ENCODE peak calls at places on chromosomes 13 and 19, in six cellular contexts. S, Q, J, A, K and T are unnamed samples.
A peak's percentile ranks its signal among the peaks of the same experiment; 100 is the strongest.

GRCh38 chr13:38657191-38657590 is 29.7 kb upstream of the FREM2 start:
- DNase-seq in K (no peak), Q (peak; percentile 6), S (no peak), J (peak; percentile 22), A (no peak), T (peak; percentile 23)

GRCh38 chr19:7348587-7349230 is at the start of gene ARHGEF18:
- DNase-seq in J (no peak), K (no peak), S (no peak), A (peak; percentile 15), Q (no peak), T (no peak)

GRCh38 chr13:98878421-98879126 is 99.3 kb downstream of the DOCK9 start:
- DNase-seq in J (no peak), K (no peak), Q (no peak), A (peak; percentile 65), S (no peak), T (no peak)

GRCh38 chr19:57338798-57339378 is 12.2 kb upstream of the ZNF304 start:
- DNase-seq in A (no peak), S (no peak), J (no peak), K (no peak), Q (peak; percentile 66), T (peak; percentile 52)

GRCh38 chr19:30593975-30594925 is 222.1 kb downstream of the ZNF536 start:
- DNase-seq in K (no peak), J (no peak), A (no peak), S (no peak), Q (no peak), T (no peak)

GRCh38 chr13:43014162-43014561 is 9.2 kb upstream of the DNAJC15 start:
- DNase-seq in Q (no peak), K (no peak), J (no peak), S (no peak), A (no peak), T (no peak)

GRCh38 chr13:50126378-50127016 is 111.3 kb downstream of the KCNRG start:
- DNase-seq in K (no peak), J (peak; percentile 35), S (no peak), Q (peak; percentile 58), A (no peak), T (no peak)

GRCh38 chr13:110138009-110138699 is 168.8 kb downstream of the COL4A1 start:
- DNase-seq in K (peak; percentile 67), A (peak; percentile 75), J (peak; percentile 83), S (peak; percentile 59), Q (peak; percentile 79), T (peak; percentile 78)

GRCh38 chr19:771332-771785 is 20.4 kb downstream of the MISP start:
- DNase-seq in Q (peak; percentile 43), K (no peak), S (no peak), J (peak; percentile 71), A (no peak), T (peak; percentile 22)

DNA sequence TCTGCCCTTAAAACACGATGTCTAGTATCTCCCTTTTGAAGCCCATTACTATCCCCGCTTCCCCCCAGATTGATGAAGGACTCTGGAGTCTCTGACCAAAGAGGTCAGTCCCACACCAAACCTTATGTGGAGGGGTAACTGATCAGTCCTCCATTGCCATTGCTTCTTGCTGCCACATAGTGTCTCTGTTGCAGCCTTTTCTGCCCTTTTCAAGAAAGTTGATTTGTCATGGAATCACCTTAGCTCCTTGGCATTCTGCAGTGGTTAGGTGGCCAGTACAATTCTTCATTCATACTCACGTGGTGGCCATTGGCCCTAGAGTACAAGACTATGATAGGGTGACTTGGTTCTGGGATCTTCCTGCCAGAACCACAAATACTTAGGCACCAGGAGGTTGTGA is 8.4 kb upstream of the HTR2A start:
- DNase-seq in S (no peak), K (no peak), Q (peak; percentile 26), J (no peak), A (no peak), T (no peak)
- TF ChIP-seq CTCF in S (no peak), K (no peak), Q (peak; percentile 31), J (no peak), A (peak; percentile 11), T (peak; percentile 51)

DNA sequence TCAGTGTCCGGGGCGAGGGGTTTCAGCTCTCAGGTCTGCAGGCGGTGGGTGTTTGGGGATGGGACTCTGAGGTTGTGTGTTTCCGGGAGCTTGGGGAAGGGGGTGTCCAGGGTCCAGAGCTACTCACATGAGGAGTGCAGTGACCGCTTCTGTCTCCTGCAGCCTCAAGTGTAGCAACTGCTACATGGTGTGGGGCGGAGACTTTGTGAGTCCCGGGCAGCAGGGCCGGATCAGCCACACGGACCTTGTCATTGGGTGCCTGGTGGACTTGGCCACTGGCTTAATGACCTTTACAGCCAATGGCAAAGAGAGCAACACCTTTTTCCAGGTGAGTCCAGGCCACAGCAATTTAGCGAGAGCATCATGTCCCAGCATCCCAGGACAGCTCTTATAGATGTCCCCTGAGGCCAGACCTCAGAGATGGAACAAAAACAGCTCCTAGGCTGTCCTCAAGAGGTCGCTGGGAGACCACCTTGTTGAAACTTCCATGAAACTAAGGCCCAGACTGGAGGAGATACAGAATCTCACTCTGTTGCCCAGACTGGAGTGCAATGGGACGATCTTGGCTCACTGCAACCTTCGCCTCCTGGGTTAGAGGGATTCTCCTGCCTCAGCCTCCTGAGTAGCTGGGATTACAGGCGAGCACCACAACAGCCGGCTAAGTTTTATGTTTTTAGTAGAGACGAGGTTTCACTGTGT is 44.9 kb downstream of the RYR1 start:
- DNase-seq in K (no peak), A (no peak), S (no peak), Q (no peak), J (peak; percentile 28), T (peak; percentile 1)
- TF ChIP-seq CTCF in K (no peak), A (no peak), S (no peak), Q (peak; percentile 15), J (no peak), T (peak; percentile 44)

GRCh38 chr19:46429999-46430398 is 1.3 kb upstream of the PNMA8C start:
- DNase-seq in J (no peak), Q (no peak), A (no peak), K (no peak), S (no peak), T (no peak)

GRCh38 chr19:46426506-46427162 is 2.1 kb downstream of the PNMA8C start:
- DNase-seq in K (peak; percentile 88), Q (peak; percentile 68), A (peak; percentile 83), J (no peak), S (peak; percentile 73), T (peak; percentile 56)

GRCh38 chr19:46428278-46429141 is at the start of gene PNMA8C:
- DNase-seq in J (peak; percentile 11), A (peak; percentile 92), K (peak; percentile 68), Q (peak; percentile 63), S (peak; percentile 43), T (peak; percentile 57)

GRCh38 chr19:46426035-46426505 is 2.7 kb downstream of the PNMA8C start:
- DNase-seq in K (peak; percentile 64), J (peak; percentile 24), S (no peak), Q (no peak), A (no peak), T (no peak)

DNA sequence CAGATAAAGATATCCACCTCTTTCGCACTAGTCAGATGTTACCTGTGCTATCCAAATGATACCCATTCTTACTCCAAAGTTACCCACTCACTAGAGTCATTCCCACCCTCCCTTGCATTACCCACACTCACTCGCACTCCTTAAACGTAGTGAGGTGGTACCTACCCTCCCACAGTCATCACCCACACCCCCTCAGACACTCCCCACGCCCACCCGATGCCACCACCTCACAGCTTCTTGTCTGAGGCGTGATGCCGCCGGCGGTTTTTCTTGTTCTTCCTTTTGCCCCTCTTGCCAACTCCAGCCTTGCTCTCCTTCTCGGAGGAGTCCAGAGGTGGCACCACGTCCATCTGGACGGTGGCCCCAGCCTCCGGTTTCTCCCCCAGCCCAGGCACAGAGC is 1.2 kb downstream of the PNMA8C start:
- DNase-seq in J (no peak), Q (no peak), S (no peak), K (no peak), A (no peak), T (no peak)
- TF ChIP-seq CTCF in J (no peak), Q (no peak), S (no peak), K (no peak), A (no peak), T (no peak)

GRCh38 chr19:35327642-35328041 is 1.3 kb upstream of the CD22 start:
- DNase-seq in A (no peak), S (no peak), J (peak; percentile 16), Q (no peak), K (no peak), T (no peak)
- TF ChIP-seq CTCF in A (no peak), S (no peak), J (no peak), Q (no peak), K (no peak), T (peak; percentile 53)

DNA sequence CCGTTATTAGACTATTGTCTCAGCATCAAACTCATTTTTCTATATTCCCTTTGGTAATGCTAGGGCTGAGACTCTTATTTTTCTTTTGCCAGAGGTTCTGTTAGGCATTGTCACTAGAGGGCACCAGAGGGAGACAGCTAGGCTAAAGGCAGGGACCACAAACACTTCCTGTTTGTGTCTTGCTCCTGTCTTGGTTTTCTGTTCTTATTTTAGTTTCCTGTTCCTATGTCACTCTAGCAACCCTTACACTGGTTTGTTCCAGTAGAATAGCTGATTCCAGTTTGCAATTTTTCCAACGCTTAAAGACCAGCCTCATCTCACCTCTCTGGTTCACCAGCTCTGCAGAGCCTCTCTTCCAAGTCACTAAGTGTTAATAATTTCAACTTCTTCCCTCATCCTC is 772.0 kb downstream of the DIAPH3 start:
- DNase-seq in Q (peak; percentile 74), J (peak; percentile 75), S (peak; percentile 16), K (peak; percentile 76), A (no peak), T (peak; percentile 77)
- TF ChIP-seq CTCF in Q (peak; percentile 87), J (peak; percentile 71), S (peak; percentile 70), K (peak; percentile 92), A (peak; percentile 73), T (peak; percentile 96)

GRCh38 chr13:28820099-28821051 is at the start of gene MTUS2:
- DNase-seq in A (no peak), J (no peak), S (no peak), K (peak; percentile 23), Q (no peak), T (no peak)

GRCh38 chr13:28817204-28817603 is 2.9 kb upstream of the MTUS2 start:
- DNase-seq in A (no peak), Q (no peak), S (no peak), K (no peak), J (no peak), T (no peak)

GRCh38 chr13:28819748-28820098 is 416 bp upstream of the MTUS2 start:
- DNase-seq in Q (peak; percentile 32), A (peak; percentile 56), J (no peak), S (no peak), K (peak; percentile 55), T (no peak)

GRCh38 chr13:28822161-28822560 is 2.0 kb downstream of the MTUS2 start:
- DNase-seq in J (no peak), K (no peak), A (no peak), Q (no peak), S (no peak), T (no peak)

GRCh38 chr13:28819046-28819747 is 942 bp upstream of the MTUS2 start:
- DNase-seq in J (no peak), Q (peak; percentile 12), A (no peak), S (peak; percentile 19), K (peak; percentile 25), T (no peak)
- TF ChIP-seq CTCF in J (no peak), Q (no peak), A (no peak), S (no peak), K (no peak), T (peak; percentile 19)